ENCODE peak calls at places on chromosomes 13 and 19, in seven cellular contexts. S is GM23338; U is HFFc6; K is tibial artery; N is CD8-positive, alpha-beta T cell; I is AG09309; E is heart left ventricle. R is an unnamed sample.
A peak's percentile ranks its signal among the peaks of the same experiment; 100 is the strongest.

GRCh38 chr19:18995804-18996241 is 37.5 kb downstream of the SUGP2 start:
- DNase-seq in S (peak; percentile 93), U (peak; percentile 88), K (no peak), N (no peak), I (peak; percentile 62), E (peak; percentile 50), R (no peak)

GRCh38 chr13:109058071-109058470 is 428.7 kb downstream of the MYO16 start:
- DNase-seq in S (no peak), U (no peak), K (no peak), N (no peak), I (no peak), E (no peak), R (no peak)

GRCh38 chr13:108924154-108924940 is 294.9 kb downstream of the MYO16 start:
- DNase-seq in S (no peak), U (peak; percentile 10), K (no peak), N (no peak), I (no peak), E (no peak), R (no peak)

GRCh38 chr19:38388310-38389100 is at the start of gene SPRED3:
- DNase-seq in S (peak; percentile 85), U (no peak), K (peak; percentile 76), N (peak; percentile 35), I (no peak), E (no peak), R (no peak)

GRCh38 chr13:50783066-50783465 is 60.4 kb downstream of the DLEU7 start:
- DNase-seq in S (no peak), U (no peak), K (no peak), N (no peak), I (no peak), E (no peak), R (no peak)

GRCh38 chr19:10516671-10517286 is 468 bp downstream of the S1PR5 start:
- DNase-seq in S (peak; percentile 44), U (peak; percentile 25), K (no peak), N (peak; percentile 45), I (no peak), E (no peak), R (no peak)

GRCh38 chr19:8050274-8051096 is 2.1 kb upstream of the CCL25 start:
- DNase-seq in S (peak; percentile 100), U (no peak), K (peak; percentile 84), N (peak; percentile 87), I (no peak), E (peak; percentile 62), R (peak; percentile 88)

GRCh38 chr19:3879656-3880055 is 829 bp upstream of the ATCAY start:
- DNase-seq in S (no peak), U (no peak), K (no peak), N (no peak), I (no peak), E (no peak), R (no peak)

GRCh38 chr13:46665630-46666482 is 112.9 kb downstream of the LRCH1 start:
- DNase-seq in S (no peak), U (no peak), K (no peak), N (no peak), I (no peak), E (no peak), R (no peak)

GRCh38 chr19:10603873-10604459 is 16.9 kb upstream of the AP1M2 start:
- DNase-seq in S (no peak), U (no peak), K (peak; percentile 80), N (peak; percentile 71), I (no peak), E (no peak), R (peak; percentile 22)

GRCh38 chr13:36531746-36532486 is 99.6 kb downstream of the CCNA1 start:
- DNase-seq in S (no peak), U (no peak), K (no peak), N (no peak), I (peak; percentile 1), E (no peak), R (no peak)

GRCh38 chr13:40585911-40586471 is 80.5 kb downstream of the FOXO1 start:
- DNase-seq in S (peak; percentile 61), U (no peak), K (no peak), N (no peak), I (no peak), E (no peak), R (no peak)

GRCh38 chr13:27822258-27822872 is 30.1 kb downstream of the GSX1 start:
- DNase-seq in S (peak; percentile 32), U (no peak), K (no peak), N (no peak), I (no peak), E (no peak), R (no peak)

GRCh38 chr13:99215466-99215865 is 14.8 kb downstream of the UBAC2 start:
- DNase-seq in S (no peak), U (no peak), K (no peak), N (peak; percentile 84), I (no peak), E (no peak), R (no peak)

GRCh38 chr19:51107406-51108065 is 673 bp downstream of the CTU1 start:
- DNase-seq in S (peak; percentile 32), U (peak; percentile 26), K (no peak), N (peak; percentile 32), I (no peak), E (no peak), R (no peak)
- TF ChIP-seq CTCF in S (no peak), U (no peak), K (no peak), N (no peak), I (no peak), E (no peak), R (no peak)

DNA sequence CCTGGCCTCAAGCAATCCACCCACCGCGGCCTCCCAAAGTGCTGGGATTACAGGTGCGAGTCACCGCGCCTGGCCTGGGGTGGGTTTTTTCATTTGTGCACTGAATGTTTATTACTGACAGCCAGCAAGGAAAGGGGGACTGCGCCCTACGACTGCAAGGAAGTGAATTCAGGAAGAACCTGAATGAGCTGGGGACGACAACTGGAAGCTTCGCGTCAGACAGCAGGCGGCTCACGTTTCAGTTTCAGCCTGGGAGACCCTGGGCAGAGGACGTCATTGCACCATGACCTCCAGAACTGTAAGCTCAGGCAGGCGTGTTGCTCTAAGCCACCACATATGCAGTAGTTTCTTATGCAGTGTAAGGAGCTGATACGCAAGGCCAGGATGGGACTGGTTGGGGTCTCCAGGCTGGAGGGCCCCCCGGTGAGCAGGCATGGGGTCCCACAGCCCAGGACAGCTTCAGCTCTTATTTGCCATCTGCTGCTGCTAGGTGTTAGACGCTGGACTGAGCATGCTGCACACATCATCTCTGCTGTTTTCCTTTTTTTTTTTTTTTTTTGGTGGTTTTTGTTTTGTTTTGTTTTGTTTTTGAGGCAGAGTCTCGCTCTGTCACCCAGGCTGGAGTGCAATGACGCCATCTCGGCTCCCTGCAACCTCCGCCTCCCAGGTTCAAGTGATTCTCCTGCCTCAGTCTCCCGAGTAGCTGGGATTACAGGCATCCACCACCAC is 66.6 kb downstream of the GADD45B start:
- DNase-seq in S (peak; percentile 69), U (no peak), K (no peak), N (no peak), I (no peak), E (peak; percentile 27), R (no peak)
- TF ChIP-seq CTCF in S (no peak), U (no peak), K (no peak), N (no peak), I (no peak), E (no peak), R (no peak)

GRCh38 chr19:41887711-41888382 is 4.9 kb downstream of the ARHGEF1 start:
- DNase-seq in S (peak; percentile 92), U (peak; percentile 62), K (no peak), N (peak; percentile 94), I (no peak), E (no peak), R (peak; percentile 44)
- TF ChIP-seq CTCF in S (peak; percentile 38), U (peak; percentile 9), K (no peak), N (peak; percentile 39), I (no peak), E (no peak), R (no peak)

GRCh38 chr19:5053661-5054060 is 84.7 kb downstream of the KDM4B start:
- DNase-seq in S (no peak), U (no peak), K (no peak), N (no peak), I (no peak), E (no peak), R (no peak)

GRCh38 chr19:5052945-5053485 is 84.1 kb downstream of the KDM4B start:
- DNase-seq in S (no peak), U (no peak), K (no peak), N (no peak), I (no peak), E (no peak), R (no peak)

GRCh38 chr19:5051619-5052018 is 82.7 kb downstream of the KDM4B start:
- DNase-seq in S (no peak), U (no peak), K (no peak), N (no peak), I (no peak), E (no peak), R (no peak)

GRCh38 chr19:5050905-5051304 is 82.0 kb downstream of the KDM4B start:
- DNase-seq in S (no peak), U (no peak), K (no peak), N (no peak), I (no peak), E (no peak), R (no peak)

GRCh38 chr19:5052515-5052914 is 83.6 kb downstream of the KDM4B start:
- DNase-seq in S (peak; percentile 52), U (no peak), K (no peak), N (no peak), I (no peak), E (no peak), R (no peak)
- TF ChIP-seq CTCF in S (peak; percentile 20), U (peak; percentile 27), K (no peak), N (no peak), I (no peak), E (peak; percentile 8), R (no peak)

DNA sequence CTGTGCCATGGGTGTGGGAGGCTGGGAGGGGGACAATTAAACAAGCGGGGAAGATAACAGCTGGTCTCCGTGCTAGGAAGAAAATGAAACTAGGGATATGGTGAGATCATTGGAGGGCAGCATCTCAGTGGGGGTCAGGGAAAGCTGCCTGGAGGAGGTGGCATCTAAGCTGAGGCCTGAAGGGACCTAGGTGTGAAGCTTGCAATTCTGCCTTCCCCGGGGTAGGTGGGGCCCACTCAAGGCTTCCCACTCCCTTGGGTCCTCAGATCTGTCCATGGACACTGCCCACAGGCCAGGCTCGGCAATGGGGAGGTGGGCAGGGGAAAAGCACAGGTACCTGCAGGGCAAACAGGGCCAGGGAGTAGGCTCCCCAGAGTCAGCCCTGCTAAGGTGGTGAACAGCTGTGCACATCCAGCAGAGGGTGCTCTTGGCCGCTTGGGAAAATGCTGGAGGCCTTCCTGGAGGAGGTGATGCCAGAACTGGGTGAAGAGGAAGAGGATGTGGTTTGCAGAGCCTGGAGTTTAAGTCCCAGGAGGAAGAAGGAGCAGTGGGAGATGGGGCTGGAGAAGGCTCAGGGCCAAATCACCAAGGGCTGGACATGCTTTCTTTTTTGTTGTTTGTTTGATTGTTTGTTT is 25.7 kb upstream of the CCNE1 start:
- DNase-seq in S (peak; percentile 71), U (no peak), K (no peak), N (no peak), I (no peak), E (no peak), R (no peak)
- TF ChIP-seq CTCF in S (peak; percentile 70), U (peak; percentile 40), K (no peak), N (no peak), I (peak; percentile 13), E (no peak), R (no peak)

DNA sequence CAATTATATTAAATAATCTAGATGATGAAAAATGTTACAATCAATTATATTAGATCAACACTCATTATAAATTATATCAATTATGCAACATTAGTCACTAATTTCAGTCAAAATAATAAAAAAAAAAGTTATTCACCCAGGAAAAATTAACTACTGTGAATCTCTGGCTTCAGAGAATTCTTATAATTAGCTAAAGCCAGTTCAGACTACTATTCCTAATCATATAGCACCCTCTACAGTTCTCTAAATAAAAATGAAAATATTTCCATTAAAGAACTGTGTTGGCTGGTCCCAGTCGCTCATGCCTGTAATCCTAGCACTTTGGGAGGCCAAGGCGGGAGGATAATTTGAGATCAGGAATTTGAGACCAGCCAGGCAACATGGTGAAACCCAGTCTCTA is 33.0 kb downstream of the XPO4 start:
- DNase-seq in S (no peak), U (no peak), K (no peak), N (no peak), I (no peak), E (no peak), R (no peak)
- TF ChIP-seq CTCF in S (no peak), U (peak; percentile 62), K (no peak), N (no peak), I (peak; percentile 10), E (no peak), R (no peak)

R was measured in activated B cell treated with CpG ODN at 0.5 μM for 24 hours.